ENCODE peak calls at places on chromosomes 12 and 14, in six cellular contexts. X, P, F, S, J and Y are unnamed samples.
A peak's percentile ranks its signal among the peaks of the same experiment; 100 is the strongest.

GRCh38 chr12:66803972-66804371 is 125.1 kb upstream of the GRIP1 start:
- DNase-seq in X (peak; percentile 2), P (no peak), F (no peak), S (no peak), J (no peak), Y (no peak)

GRCh38 chr12:119594772-119595445 is 1.3 kb downstream of the TMEM233 start:
- DNase-seq in X (peak; percentile 13), P (peak; percentile 44), F (no peak), S (no peak), J (no peak), Y (peak; percentile 83)

GRCh38 chr14:20697273-20698017 is 8.9 kb downstream of the ANG start:
- DNase-seq in X (peak; percentile 68), P (peak; percentile 47), F (peak; percentile 67), S (peak; percentile 70), J (peak; percentile 71), Y (peak; percentile 92)

GRCh38 chr12:9869307-9870161 is at the start of gene CLEC2B:
- DNase-seq in X (peak; percentile 83), P (peak; percentile 76), F (peak; percentile 56), S (peak; percentile 42), J (no peak), Y (no peak)

GRCh38 chr14:69559581-69560011 is 15.1 kb downstream of the CCDC177 start:
- DNase-seq in X (no peak), P (no peak), F (no peak), S (no peak), J (no peak), Y (no peak)

GRCh38 chr14:88013750-88014349 is 8.9 kb downstream of the GPR65 start:
- DNase-seq in X (peak; percentile 68), P (peak; percentile 40), F (peak; percentile 61), S (peak; percentile 41), J (no peak), Y (peak; percentile 88)

GRCh38 chr14:45222485-45223262 is 30.3 kb downstream of the MIS18BP1 start:
- DNase-seq in X (no peak), P (no peak), F (no peak), S (no peak), J (no peak), Y (no peak)

GRCh38 chr12:89892426-89892825 is 183.8 kb upstream of the ATP2B1 start:
- DNase-seq in X (no peak), P (no peak), F (no peak), S (no peak), J (no peak), Y (no peak)

GRCh38 chr12:2384533-2385328 is 331.9 kb downstream of the CACNA1C start:
- DNase-seq in X (peak; percentile 61), P (no peak), F (peak; percentile 65), S (no peak), J (no peak), Y (peak; percentile 71)

GRCh38 chr14:37232907-37233481 is 35.3 kb downstream of the MIPOL1 start:
- DNase-seq in X (peak; percentile 66), P (peak; percentile 33), F (peak; percentile 65), S (no peak), J (no peak), Y (no peak)

GRCh38 chr12:71771069-71771468 is 16.4 kb downstream of the RAB21 start:
- DNase-seq in X (no peak), P (no peak), F (no peak), S (no peak), J (no peak), Y (no peak)

GRCh38 chr12:57821474-57822214 is 3.1 kb upstream of the AVIL start:
- DNase-seq in X (no peak), P (no peak), F (no peak), S (no peak), J (no peak), Y (no peak)

GRCh38 chr12:65854629-65855028 is 30.3 kb downstream of the HMGA2 start:
- DNase-seq in X (no peak), P (no peak), F (peak; percentile 46), S (no peak), J (no peak), Y (no peak)

GRCh38 chr14:91303091-91303923 is 58.8 kb upstream of the GPR68 start:
- DNase-seq in X (no peak), P (peak; percentile 22), F (no peak), S (peak; percentile 90), J (peak; percentile 75), Y (peak; percentile 100)

GRCh38 chr12:62658910-62659309 is 192.3 kb downstream of the MON2 start:
- DNase-seq in X (no peak), P (no peak), F (no peak), S (no peak), J (no peak), Y (peak; percentile 74)

GRCh38 chr14:31678421-31679249 is 117.4 kb downstream of the NUBPL start:
- DNase-seq in X (no peak), P (no peak), F (no peak), S (no peak), J (no peak), Y (peak; percentile 41)

GRCh38 chr12:110869035-110869434 is 22.2 kb downstream of the CCDC63 start:
- DNase-seq in X (no peak), P (no peak), F (no peak), S (no peak), J (no peak), Y (no peak)

GRCh38 chr14:50067723-50068495 is 48.5 kb downstream of the VCPKMT start:
- DNase-seq in X (peak; percentile 89), P (peak; percentile 51), F (peak; percentile 64), S (no peak), J (peak; percentile 18), Y (no peak)

GRCh38 chr14:52146504-52146903 is 77.6 kb upstream of the NID2 start:
- DNase-seq in X (no peak), P (no peak), F (no peak), S (no peak), J (no peak), Y (no peak)

GRCh38 chr12:54439521-54440255 is 20.6 kb upstream of the ITGA5 start:
- DNase-seq in X (peak; percentile 75), P (peak; percentile 54), F (peak; percentile 76), S (no peak), J (peak; percentile 37), Y (peak; percentile 65)

GRCh38 chr12:57604454-57605307 is at the start of gene DTX3:
- DNase-seq in X (peak; percentile 22), P (no peak), F (no peak), S (peak; percentile 52), J (peak; percentile 73), Y (peak; percentile 87)

GRCh38 chr12:1592444-1593231 is 1.7 kb downstream of the FBXL14 start:
- DNase-seq in X (peak; percentile 61), P (peak; percentile 57), F (peak; percentile 59), S (peak; percentile 81), J (peak; percentile 75), Y (peak; percentile 81)

GRCh38 chr12:103785243-103786031 is 55.6 kb downstream of the NT5DC3 start:
- DNase-seq in X (no peak), P (peak; percentile 64), F (peak; percentile 14), S (no peak), J (no peak), Y (no peak)